ENCODE peak calls at places on chromosomes 5 and 9, in six cellular contexts. J, X, D, T, Q and N are unnamed samples.

GRCh38 chr5:62564101-62564500 is 14.5 kb upstream of the LRRC70 start:
- DNase-seq in T (no peak), D (no peak), X (no peak), Q (no peak), J (no peak), N (no peak)

GRCh38 chr5:78927657-78928282 is 57.3 kb downstream of the ARSB start:
- DNase-seq in X (peak), Q (no peak), J (no peak), T (peak), D (peak), N (no peak)

GRCh38 chr5:136108131-136108739 is 24.4 kb upstream of the SMAD5 start:
- DNase-seq in X (no peak), D (no peak), T (no peak), Q (no peak), J (peak), N (no peak)

GRCh38 chr5:145925803-145926202 is 10.6 kb upstream of the SH3RF2 start:
- DNase-seq in J (no peak), T (no peak), X (no peak), Q (no peak), D (no peak), N (peak)

GRCh38 chr9:129351642-129352151 is 173.6 kb upstream of the IER5L start:
- DNase-seq in D (no peak), X (peak), J (no peak), Q (peak), T (no peak), N (peak)

GRCh38 chr5:68548959-68549676 is 333.6 kb downstream of the PIK3R1 start:
- DNase-seq in T (no peak), J (no peak), D (peak), Q (no peak), X (no peak), N (peak)

GRCh38 chr9:109728696-109729300 is 51.2 kb upstream of the PALM2AKAP2 start:
- DNase-seq in X (no peak), T (no peak), D (no peak), Q (no peak), J (no peak), N (no peak)

GRCh38 chr5:55934117-55934613 is 60.6 kb downstream of the IL6ST start:
- DNase-seq in D (no peak), T (no peak), J (no peak), Q (no peak), X (no peak), N (peak)

GRCh38 chr5:127068771-127069330 is 4.5 kb downstream of the C5orf63 start:
- DNase-seq in X (no peak), Q (no peak), J (no peak), T (no peak), D (peak), N (peak)

GRCh38 chr9:130144703-130145102 is 27.5 kb upstream of the NCS1 start:
- DNase-seq in J (no peak), T (no peak), D (no peak), X (no peak), Q (no peak), N (no peak)

GRCh38 chr9:93825348-93826115 is 129.6 kb downstream of the BARX1 start:
- DNase-seq in T (no peak), J (no peak), X (no peak), D (no peak), Q (no peak), N (no peak)

GRCh38 chr5:116575635-116576042 is 1.0 kb upstream of the SEMA6A start:
- DNase-seq in D (no peak), X (peak), J (peak), T (no peak), Q (peak), N (no peak)

GRCh38 chr5:112412370-112412769 is 6.7 kb downstream of the EPB41L4A start:
- DNase-seq in T (no peak), Q (no peak), D (peak), J (no peak), X (no peak), N (no peak)

GRCh38 chr5:95773325-95774059 is 42.4 kb downstream of the RHOBTB3 start:
- DNase-seq in J (no peak), D (peak), Q (no peak), X (no peak), T (no peak), N (peak)

GRCh38 chr5:17190799-17191391 is 26.5 kb upstream of the BASP1 start:
- DNase-seq in T (no peak), D (no peak), Q (no peak), X (no peak), J (no peak), N (no peak)

GRCh38 chr9:136460772-136461325 is 21.2 kb upstream of the INPP5E start:
- DNase-seq in Q (no peak), T (no peak), D (no peak), X (no peak), J (no peak), N (no peak)

GRCh38 chr5:54249210-54250028 is 61.0 kb downstream of the ARL15 start:
- DNase-seq in D (peak), T (no peak), X (no peak), Q (peak), J (peak), N (peak)

GRCh38 chr5:51731641-51732040 is 348.4 kb downstream of the ISL1 start:
- DNase-seq in J (no peak), D (no peak), Q (no peak), X (no peak), T (no peak), N (peak)

GRCh38 chr5:172910828-172911627 is 48.2 kb upstream of the RPL26L1 start:
- DNase-seq in D (peak), T (peak), X (peak), J (peak), Q (no peak), N (peak)

GRCh38 chr5:121919091-121919490 is 42.7 kb upstream of the SRFBP1 start:
- DNase-seq in D (no peak), J (no peak), T (no peak), X (no peak), Q (no peak), N (no peak)

GRCh38 chr9:131060902-131061630 is 35.3 kb upstream of the AIF1L start:
- DNase-seq in X (peak), T (no peak), Q (no peak), D (no peak), J (no peak), N (no peak)

GRCh38 chr9:71709384-71709783 is 58.9 kb downstream of the CEMIP2 start:
- DNase-seq in X (no peak), T (no peak), J (no peak), D (no peak), Q (no peak), N (no peak)

GRCh38 chr5:150398432-150399157 is 14.1 kb downstream of the CD74 start:
- DNase-seq in D (no peak), J (peak), T (no peak), X (no peak), Q (no peak), N (no peak)

GRCh38 chr9:133132174-133132573 is 11.1 kb upstream of the RALGDS start:
- DNase-seq in X (no peak), T (no peak), J (no peak), D (no peak), Q (no peak), N (no peak)

GRCh38 chr5:57174850-57175525 is 1.1 kb downstream of the GPBP1 start:
- DNase-seq in T (no peak), Q (no peak), X (peak), J (no peak), D (no peak), N (no peak)

GRCh38 chr5:97494465-97494864 is 311.4 kb upstream of the RIOK2 start:
- DNase-seq in D (no peak), T (no peak), Q (no peak), J (no peak), X (no peak), N (no peak)

GRCh38 chr9:136310273-136311030 is 6.6 kb upstream of the CCDC187 start:
- DNase-seq in D (no peak), Q (peak), T (no peak), J (no peak), X (no peak), N (no peak)

GRCh38 chr5:135667662-135668061 is 88.9 kb upstream of the CXCL14 start:
- DNase-seq in T (no peak), J (no peak), Q (no peak), X (no peak), D (no peak), N (no peak)

GRCh38 chr5:143678148-143678906 is 133.6 kb upstream of the HMHB1 start:
- DNase-seq in J (no peak), D (no peak), Q (no peak), X (no peak), T (no peak), N (no peak)

GRCh38 chr5:181152406-181152805 is 5.0 kb downstream of the OR2V2 start:
- DNase-seq in T (no peak), J (no peak), D (no peak), Q (no peak), X (no peak), N (peak)

DNA sequence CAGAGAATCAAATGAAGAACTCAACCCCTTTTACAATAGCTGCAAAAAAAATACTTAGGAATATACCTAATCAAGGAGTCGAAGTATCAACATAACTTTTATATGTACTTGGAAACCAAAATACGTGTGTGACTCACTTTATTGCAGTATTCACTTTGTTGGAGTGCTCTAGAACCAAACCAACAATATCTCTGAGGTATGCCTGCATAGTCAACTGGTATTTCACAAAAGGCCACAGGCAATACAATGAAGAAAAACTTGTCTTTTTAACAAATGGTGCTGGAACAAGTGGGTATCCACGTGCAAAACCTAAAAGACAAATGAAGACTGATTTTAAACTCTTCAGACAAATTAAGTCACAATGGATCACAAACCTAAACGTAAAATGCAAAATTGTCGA is 385.7 kb downstream of the TLE1 start:
- DNase-seq in Q (no peak), T (no peak), X (no peak), J (no peak), D (no peak), N (no peak)
- TF ChIP-seq CTCF in Q (no peak), T (no peak), X (no peak), J (no peak), D (no peak), N (no peak)

GRCh38 chr9:83536332-83536731 is 1.9 kb downstream of the FRMD3 start:
- DNase-seq in D (no peak), T (no peak), Q (no peak), J (no peak), X (peak), N (no peak)

GRCh38 chr9:83538172-83538889 is at the start of gene FRMD3:
- DNase-seq in Q (peak), J (peak), T (peak), D (peak), X (peak), N (peak)

GRCh38 chr9:83537331-83538171 is 650 bp downstream of the FRMD3 start:
- DNase-seq in T (no peak), D (peak), J (no peak), X (peak), Q (peak), N (peak)

GRCh38 chr9:83535736-83536135 is 2.5 kb downstream of the FRMD3 start:
- DNase-seq in J (no peak), T (no peak), X (peak), D (no peak), Q (no peak), N (no peak)

GRCh38 chr9:83538890-83539238 is 663 bp upstream of the FRMD3 start:
- DNase-seq in Q (no peak), X (peak), J (no peak), D (no peak), T (no peak), N (no peak)
- TF ChIP-seq CTCF in Q (peak), X (no peak), J (no peak), D (no peak), T (no peak), N (no peak)

GRCh38 chr5:81165493-81166119 is 67.5 kb upstream of the CKMT2 start:
- DNase-seq in T (peak), Q (peak), X (peak), J (peak), D (peak), N (peak)
- TF ChIP-seq CTCF in T (peak), Q (peak), X (peak), J (peak), D (peak), N (peak)

DNA sequence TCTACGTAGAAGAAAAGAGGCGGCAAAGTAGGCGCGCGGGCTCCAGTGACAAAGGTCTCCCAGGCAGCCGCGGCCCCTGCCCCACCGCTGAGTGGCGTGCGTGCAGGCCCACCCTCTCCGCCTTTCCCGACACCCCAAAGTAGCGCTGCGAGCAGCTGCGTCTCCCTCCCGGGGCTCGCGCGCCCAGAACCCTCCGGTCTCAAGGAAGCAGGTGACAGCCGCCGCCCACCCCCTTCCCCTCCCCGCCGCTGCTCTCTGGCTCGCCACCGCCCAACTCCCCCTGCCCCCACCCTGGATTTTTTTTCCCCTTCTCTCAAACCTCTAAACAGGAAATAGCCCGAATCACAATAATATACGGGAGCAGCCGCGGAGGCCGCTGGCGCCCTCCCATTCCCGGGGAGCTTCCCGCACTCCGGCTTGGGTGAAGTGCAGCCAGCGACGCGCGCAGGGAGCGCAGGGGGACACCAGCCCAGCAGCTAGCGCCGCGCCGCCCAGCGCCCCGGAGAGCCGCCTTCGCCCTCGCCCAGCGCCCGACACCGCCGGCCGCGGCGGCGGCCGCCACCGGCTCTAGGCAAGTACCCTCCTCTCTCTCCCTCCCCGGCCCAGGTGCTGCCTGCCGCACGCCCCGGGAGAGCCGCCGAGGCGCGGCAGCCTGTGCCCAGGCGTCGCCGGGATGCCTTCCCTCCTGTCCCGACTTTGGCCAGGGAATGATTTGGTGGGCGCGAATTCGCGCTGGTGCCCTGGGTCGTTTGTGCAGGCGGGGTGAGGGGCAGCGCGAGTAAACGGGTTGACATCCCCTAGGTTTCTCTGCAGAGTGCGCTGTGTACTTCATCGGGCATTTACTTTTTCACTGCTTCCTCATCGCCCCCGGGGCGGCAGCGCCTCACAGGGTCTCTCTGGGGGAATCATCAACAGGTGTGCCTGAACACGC is 52.7 kb upstream of the TJP2 start:
- DNase-seq in Q (peak), X (peak), J (peak), T (no peak), D (peak), N (peak)
- TF ChIP-seq CTCF in Q (no peak), X (peak), J (no peak), T (no peak), D (peak), N (no peak)

GRCh38 chr9:20280330-20280729 is 342.0 kb downstream of the MLLT3 start:
- DNase-seq in Q (no peak), J (peak), D (no peak), X (no peak), T (no peak), N (no peak)
- TF ChIP-seq CTCF in Q (no peak), J (no peak), D (no peak), X (no peak), T (peak), N (no peak)

GRCh38 chr5:132668706-132669454 is 4.9 kb upstream of the IL4 start:
- DNase-seq in D (no peak), X (no peak), Q (no peak), J (no peak), T (no peak), N (no peak)
- TF ChIP-seq CTCF in D (no peak), X (no peak), Q (no peak), J (no peak), T (no peak), N (no peak)

DNA sequence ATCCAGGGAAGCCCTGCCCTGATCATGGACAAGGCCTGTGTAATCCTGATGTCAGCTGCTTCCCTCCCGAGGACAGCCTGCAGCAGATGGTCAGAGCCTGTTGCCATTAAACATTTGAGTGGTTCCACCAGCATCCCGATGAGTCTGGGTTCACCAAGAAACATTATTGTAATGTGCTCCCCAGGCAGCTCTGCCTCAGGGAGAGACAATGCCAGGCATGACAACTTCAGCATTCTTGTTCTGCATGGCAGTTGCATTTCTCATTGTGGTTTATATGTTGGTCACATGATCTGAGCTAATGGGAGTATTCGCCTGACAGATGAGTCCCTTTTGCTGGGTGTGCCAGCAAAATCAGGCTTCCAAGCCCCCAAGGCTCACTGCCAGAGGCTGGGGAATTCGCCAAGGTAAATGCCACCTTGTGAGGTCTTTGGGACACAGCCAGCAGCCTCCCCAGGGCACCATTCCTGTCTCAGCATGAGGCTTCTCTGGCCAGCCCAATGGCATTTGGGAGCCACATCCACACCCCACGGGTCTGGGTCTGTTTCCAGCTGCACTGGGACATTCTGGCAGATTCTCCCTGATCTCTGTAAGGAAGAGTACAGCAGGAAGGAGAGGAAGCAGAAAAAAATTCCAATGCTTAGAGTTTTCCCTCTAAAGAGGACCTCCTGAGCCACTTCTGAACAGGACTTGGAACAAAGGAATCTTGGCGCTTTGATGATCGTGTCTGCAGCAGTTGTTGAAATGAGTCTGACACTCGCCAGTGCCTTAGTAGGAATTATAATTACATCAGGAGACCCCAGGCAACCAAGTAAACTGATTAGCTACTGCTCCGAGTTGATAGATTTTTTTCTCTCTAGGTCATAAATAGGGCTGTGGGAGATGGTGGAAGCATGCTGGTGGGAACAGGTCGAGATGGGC is 18.6 kb downstream of the KCNIP1 start:
- DNase-seq in D (peak), Q (peak), J (no peak), X (no peak), T (no peak), N (no peak)
- TF ChIP-seq CTCF in D (no peak), Q (no peak), J (no peak), X (no peak), T (no peak), N (no peak)

GRCh38 chr5:148788636-148789035 is 37.8 kb upstream of the ADRB2 start:
- DNase-seq in D (no peak), J (no peak), Q (no peak), T (no peak), X (no peak), N (peak)

GRCh38 chr5:148792649-148793048 is 33.8 kb upstream of the ADRB2 start:
- DNase-seq in Q (no peak), T (no peak), J (no peak), D (no peak), X (no peak), N (no peak)

GRCh38 chr5:148791696-148792095 is 34.7 kb upstream of the ADRB2 start:
- DNase-seq in X (no peak), T (no peak), Q (no peak), J (no peak), D (no peak), N (no peak)

GRCh38 chr5:148790545-148791333 is 35.7 kb upstream of the ADRB2 start:
- DNase-seq in Q (no peak), J (no peak), T (no peak), D (peak), X (no peak), N (no peak)

DNA sequence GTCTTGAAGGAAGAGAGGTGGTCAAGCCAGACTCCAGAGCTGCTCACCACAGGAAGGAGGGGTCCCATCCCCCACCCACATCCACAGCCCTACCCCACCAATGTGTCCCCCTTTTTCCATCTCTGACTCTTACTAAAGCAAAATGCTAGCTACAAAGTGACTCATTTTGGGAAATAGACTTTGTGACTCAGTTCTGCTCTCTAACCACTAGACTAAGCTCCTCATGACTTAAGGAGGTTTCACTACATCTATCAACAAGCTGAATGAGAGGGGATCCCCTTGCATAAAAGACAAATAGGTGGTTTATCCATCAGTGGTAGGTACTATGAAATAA is 35.1 kb upstream of the ADRB2 start:
- DNase-seq in T (no peak), Q (no peak), D (peak), X (no peak), J (peak), N (no peak)
- TF ChIP-seq CTCF in T (no peak), Q (no peak), D (no peak), X (no peak), J (no peak), N (no peak)

DNA sequence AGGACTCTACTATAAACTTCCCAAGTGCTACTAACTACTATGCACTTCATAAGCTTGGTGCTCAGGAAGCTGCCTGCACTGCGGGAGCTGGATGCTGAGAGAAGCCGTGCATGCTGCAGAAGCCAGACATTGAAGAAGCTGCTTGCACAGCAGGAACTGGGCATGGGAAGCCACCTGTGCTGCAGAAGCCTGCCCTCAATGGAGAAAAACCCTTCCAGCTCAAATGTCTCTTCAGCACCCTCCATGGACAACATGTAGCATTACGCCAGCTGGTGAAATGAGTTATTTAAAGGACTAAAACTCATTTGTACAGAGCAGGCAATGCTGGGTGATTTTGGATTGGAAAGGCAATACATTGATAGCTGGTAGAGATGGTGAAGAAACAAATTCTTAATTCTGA is 247.2 kb downstream of the KIF4B start:
- DNase-seq in T (peak), D (no peak), J (peak), X (peak), Q (no peak), N (no peak)
- TF ChIP-seq CTCF in T (peak), D (no peak), J (peak), X (peak), Q (no peak), N (no peak)

GRCh38 chr5:58871648-58872242 is 288.9 kb downstream of the RAB3C start:
- DNase-seq in X (peak), T (peak), D (peak), J (peak), Q (no peak), N (peak)
- TF ChIP-seq CTCF in X (peak), T (no peak), D (peak), J (peak), Q (peak), N (peak)